ENCODE peak calls at places on chromosomes 5 and 9, in seven cellular contexts. I is sigmoid colon, S is IMR-90, J is breast epithelium, F is Peyer's patch, W is ovary, B is heart left ventricle. X is an unnamed sample.

GRCh38 chr5:1502046-1502736 is 21.6 kb downstream of the LPCAT1 start:
- DNase-seq in I (no peak), S (no peak), J (no peak), F (peak; percentile 78), W (no peak), B (no peak), X (peak; percentile 95)

GRCh38 chr9:33180526-33181184 is 13.5 kb upstream of the B4GALT1 start:
- DNase-seq in I (no peak), S (peak; percentile 70), J (no peak), F (no peak), W (no peak), B (no peak), X (no peak)

GRCh38 chr5:151961557-151961956 is 36.9 kb upstream of the GLRA1 start:
- DNase-seq in I (no peak), S (no peak), J (no peak), F (no peak), W (no peak), B (no peak), X (no peak)

GRCh38 chr5:126108505-126108904 is 314.7 kb upstream of the GRAMD2B start:
- DNase-seq in I (no peak), S (no peak), J (no peak), F (no peak), W (no peak), B (no peak), X (no peak)

GRCh38 chr5:143002459-143003327 is 232.5 kb downstream of the ARHGAP26 start:
- DNase-seq in I (no peak), S (peak; percentile 86), J (no peak), F (peak; percentile 80), W (no peak), B (peak; percentile 41), X (peak; percentile 74)

GRCh38 chr9:137041134-137041533 is 4.8 kb downstream of the NPDC1 start:
- DNase-seq in I (no peak), S (no peak), J (no peak), F (no peak), W (no peak), B (no peak), X (peak; percentile 84)

GRCh38 chr5:61262080-61262479 is 70.0 kb upstream of the ZSWIM6 start:
- DNase-seq in I (no peak), S (no peak), J (no peak), F (no peak), W (no peak), B (no peak), X (no peak)

GRCh38 chr9:130183133-130183762 is 11.0 kb downstream of the NCS1 start:
- DNase-seq in I (no peak), S (peak; percentile 71), J (peak; percentile 55), F (no peak), W (no peak), B (no peak), X (no peak)

GRCh38 chr5:59721741-59722140 is 171.8 kb downstream of the PDE4D start:
- DNase-seq in I (no peak), S (no peak), J (no peak), F (no peak), W (no peak), B (no peak), X (no peak)

GRCh38 chr5:114335391-114335790 is 26.5 kb upstream of the KCNN2 start:
- DNase-seq in I (no peak), S (peak; percentile 52), J (no peak), F (no peak), W (no peak), B (no peak), X (no peak)

GRCh38 chr5:111197523-111197922 is 26.7 kb upstream of the CAMK4 start:
- DNase-seq in I (no peak), S (no peak), J (no peak), F (no peak), W (no peak), B (no peak), X (no peak)

GRCh38 chr5:39376293-39376714 is 12.0 kb upstream of the C9 start:
- DNase-seq in I (no peak), S (peak; percentile 48), J (no peak), F (peak; percentile 67), W (no peak), B (no peak), X (no peak)

GRCh38 chr5:128290152-128290858 is 206.7 kb downstream of the SLC12A2 start:
- DNase-seq in I (no peak), S (peak; percentile 33), J (no peak), F (no peak), W (no peak), B (no peak), X (no peak)

GRCh38 chr5:88884435-88884877 is 1.5 kb upstream of the MEF2C start:
- DNase-seq in I (no peak), S (peak; percentile 23), J (no peak), F (no peak), W (no peak), B (no peak), X (no peak)

GRCh38 chr9:120890415-120891254 is 13.6 kb upstream of the PHF19 start:
- DNase-seq in I (peak; percentile 79), S (no peak), J (no peak), F (no peak), W (no peak), B (no peak), X (no peak)

GRCh38 chr9:4548796-4549725 is 58.8 kb downstream of the SLC1A1 start:
- DNase-seq in I (no peak), S (no peak), J (no peak), F (peak; percentile 49), W (no peak), B (peak; percentile 32), X (no peak)

GRCh38 chr5:76332620-76333170 is 70.4 kb upstream of the IQGAP2 start:
- DNase-seq in I (no peak), S (no peak), J (no peak), F (no peak), W (no peak), B (no peak), X (no peak)

GRCh38 chr9:77848897-77849296 is 182.7 kb downstream of the GNAQ start:
- DNase-seq in I (peak; percentile 92), S (peak; percentile 91), J (peak; percentile 85), F (peak; percentile 62), W (peak; percentile 58), B (peak; percentile 37), X (no peak)

GRCh38 chr9:122180633-122181032 is 20.9 kb downstream of the MORN5 start:
- DNase-seq in I (no peak), S (peak; percentile 88), J (no peak), F (no peak), W (no peak), B (no peak), X (no peak)

GRCh38 chr9:130239363-130239695 is 26.2 kb upstream of the HMCN2 start:
- DNase-seq in I (peak; percentile 46), S (no peak), J (no peak), F (no peak), W (no peak), B (no peak), X (no peak)

GRCh38 chr9:76987594-76988200 is 31.8 kb upstream of the FOXB2 start:
- DNase-seq in I (no peak), S (peak; percentile 44), J (no peak), F (peak; percentile 73), W (no peak), B (no peak), X (no peak)

GRCh38 chr9:113275147-113276131 is at the start of the genes CDC26 and PRPF4:
- DNase-seq in I (peak; percentile 99), S (peak; percentile 99), J (peak; percentile 96), F (peak; percentile 99), W (peak; percentile 97), B (peak; percentile 97), X (peak; percentile 98)
- TF ChIP-seq POLR2A in I (peak; percentile 98), S (peak; percentile 97), J (peak; percentile 89), F (peak; percentile 90), W (peak; percentile 98), B (peak; percentile 87), X (peak; percentile 88)

GRCh38 chr5:150377964-150378694 is 20.6 kb downstream of the TCOF1 start:
- DNase-seq in I (no peak), S (peak; percentile 99), J (no peak), F (no peak), W (no peak), B (no peak), X (no peak)
- H3K36me3 ChIP-seq in I (peaks cover 63% of the 10 kb centered on the region), S (peaks cover 72% of the 10 kb centered on the region), J (peaks cover 27% of the 10 kb centered on the region), F (no peaks in the 10 kb centered on the region), W (no peaks in the 10 kb centered on the region), B (no peaks in the 10 kb centered on the region), X (peaks cover 100% of the 10 kb centered on the region)

GRCh38 chr9:35518981-35519679 is 29.2 kb downstream of the RUSC2 start:
- DNase-seq in I (no peak), S (peak; percentile 58), J (peak; percentile 76), F (no peak), W (no peak), B (peak; percentile 21), X (no peak)
- TF ChIP-seq POLR2A in I (no peak), S (peak; percentile 18), J (no peak), F (no peak), W (no peak), B (no peak), X (no peak)

GRCh38 chr5:80164799-80165198 is 91.0 kb downstream of the SERINC5 start:
- DNase-seq in I (no peak), S (no peak), J (no peak), F (no peak), W (no peak), B (no peak), X (no peak)
- H3K36me3 ChIP-seq in I (no peaks in the 10 kb centered on the region), S (peaks cover 4% of the 10 kb centered on the region), J (peaks cover 6% of the 10 kb centered on the region), F (no peaks in the 10 kb centered on the region), W (no peaks in the 10 kb centered on the region), B (no peaks in the 10 kb centered on the region), X (no peaks in the 10 kb centered on the region)

GRCh38 chr5:124193371-124193789 is 553.1 kb downstream of the ZNF608 start:
- DNase-seq in I (no peak), S (peak; percentile 56), J (no peak), F (no peak), W (no peak), B (no peak), X (no peak)
- TF ChIP-seq POLR2A in I (no peak), S (no peak), J (no peak), F (no peak), W (no peak), B (no peak), X (no peak)

GRCh38 chr5:177311361-177311722 is 356 bp downstream of the MXD3 start:
- DNase-seq in I (no peak), S (no peak), J (no peak), F (no peak), W (peak; percentile 45), B (no peak), X (no peak)

GRCh38 chr5:177312649-177313181 is 1.0 kb upstream of the MXD3 start:
- DNase-seq in I (peak; percentile 56), S (no peak), J (no peak), F (peak; percentile 77), W (no peak), B (no peak), X (peak; percentile 81)

GRCh38 chr5:177310332-177310731 is 1.4 kb downstream of the MXD3 start:
- DNase-seq in I (no peak), S (no peak), J (no peak), F (no peak), W (no peak), B (no peak), X (peak; percentile 87)

GRCh38 chr5:177310757-177311173 is 933 bp downstream of the MXD3 start:
- DNase-seq in I (peak; percentile 62), S (peak; percentile 18), J (no peak), F (peak; percentile 77), W (no peak), B (no peak), X (peak; percentile 88)

GRCh38 chr5:177311723-177312648 is at the start of gene MXD3:
- DNase-seq in I (peak; percentile 98), S (peak; percentile 90), J (peak; percentile 96), F (peak; percentile 99), W (peak; percentile 96), B (peak; percentile 96), X (peak; percentile 97)
- H3K36me3 ChIP-seq in I (no peaks in the 10 kb centered on the region), S (peaks cover 5% of the 10 kb centered on the region), J (no peaks in the 10 kb centered on the region), F (no peaks in the 10 kb centered on the region), W (no peaks in the 10 kb centered on the region), B (no peaks in the 10 kb centered on the region), X (peaks cover 29% of the 10 kb centered on the region)

GRCh38 chr5:43570487-43571158 is 13.7 kb upstream of the PAIP1 start:
- DNase-seq in I (no peak), S (no peak), J (no peak), F (no peak), W (no peak), B (no peak), X (no peak)
- TF ChIP-seq POLR2A in I (no peak), S (no peak), J (no peak), F (no peak), W (no peak), B (no peak), X (no peak)